ENCODE peak calls at places on chromosomes 13 and 19, in four cellular contexts. B is astrocyte of the spinal cord; X is activated CD8-positive, alpha-beta memory T cell treated with anti-CD3 and anti-CD28 coated beads for 48 hours; U is left ventricle myocardium superior. J is an unnamed sample.

GRCh38 chr13:98942485-98942884 is 35.4 kb downstream of the DOCK9 start:
- DNase-seq in B (no peak), X (no peak), U (no peak), J (no peak)

GRCh38 chr19:43124360-43124759 is 41.9 kb upstream of the PSG2 start:
- DNase-seq in B (no peak), X (no peak), U (no peak), J (no peak)

GRCh38 chr13:24176351-24177101 is 16.0 kb downstream of the SPATA13 start:
- DNase-seq in B (no peak), X (no peak), U (no peak), J (no peak)

GRCh38 chr19:46015080-46015960 is 7.5 kb downstream of the PGLYRP1 start:
- DNase-seq in B (peak; percentile 8), X (no peak), U (peak; percentile 68), J (no peak)

GRCh38 chr19:46211201-46211881 is 18.2 kb upstream of the IGFL1 start:
- DNase-seq in B (no peak), X (no peak), U (no peak), J (peak; percentile 63)

GRCh38 chr19:18418725-18419194 is 438 bp upstream of the SSBP4 start:
- DNase-seq in B (no peak), X (no peak), U (peak; percentile 73), J (no peak)

GRCh38 chr13:30081331-30081730 is 226.0 kb downstream of the KATNAL1 start:
- DNase-seq in B (no peak), X (no peak), U (no peak), J (no peak)

GRCh38 chr13:38216181-38216580 is 133.5 kb upstream of the UFM1 start:
- DNase-seq in B (no peak), X (no peak), U (no peak), J (no peak)

GRCh38 chr19:57611113-57611512 is 2.9 kb upstream of the ZNF134 start:
- DNase-seq in B (no peak), X (no peak), U (no peak), J (no peak)

GRCh38 chr13:113547248-113547971 is 37.1 kb upstream of the TFDP1 start:
- DNase-seq in B (peak; percentile 68), X (no peak), U (no peak), J (no peak)

GRCh38 chr13:46334008-46334407 is 53.0 kb downstream of the RUBCNL start:
- DNase-seq in B (no peak), X (no peak), U (no peak), J (no peak)

GRCh38 chr19:29662604-29663404 is 2.5 kb upstream of the PLEKHF1 start:
- DNase-seq in B (peak; percentile 87), X (no peak), U (peak; percentile 75), J (no peak)

GRCh38 chr13:39524795-39525194 is 78.2 kb downstream of the LHFPL6 start:
- DNase-seq in B (no peak), X (no peak), U (no peak), J (no peak)

GRCh38 chr19:49136771-49137171 is 17.4 kb downstream of the PPFIA3 start:
- DNase-seq in B (no peak), X (no peak), U (peak; percentile 89), J (no peak)

GRCh38 chr13:82606008-82606407 is 1276.3 kb downstream of the SLITRK1 start:
- DNase-seq in B (no peak), X (no peak), U (no peak), J (no peak)

GRCh38 chr19:48123907-48124675 is 13.5 kb upstream of the PLA2G4C start:
- DNase-seq in B (peak; percentile 81), X (peak; percentile 31), U (no peak), J (peak; percentile 87)

GRCh38 chr19:37907735-37908066 is 693 bp downstream of the SIPA1L3 start:
- DNase-seq in B (no peak), X (no peak), U (no peak), J (no peak)

GRCh38 chr19:13102666-13103584 is at the start of gene LYL1:
- DNase-seq in B (no peak), X (no peak), U (peak; percentile 93), J (peak; percentile 88)

GRCh38 chr13:73608731-73609485 is 525.3 kb downstream of the KLF12 start:
- DNase-seq in B (no peak), X (no peak), U (no peak), J (no peak)

GRCh38 chr13:76980075-76980718 is 11.7 kb upstream of the CLN5 start:
- DNase-seq in B (peak; percentile 46), X (peak; percentile 60), U (peak; percentile 91), J (no peak)

GRCh38 chr19:11405846-11406643 is 13.1 kb downstream of the RGL3 start:
- DNase-seq in B (no peak), X (no peak), U (peak; percentile 55), J (no peak)

GRCh38 chr13:79434578-79434977 is 28.5 kb upstream of the RBM26 start:
- DNase-seq in B (peak; percentile 19), X (no peak), U (no peak), J (no peak)

GRCh38 chr13:34230271-34230670 is 412.3 kb downstream of the RFC3 start:
- DNase-seq in B (no peak), X (no peak), U (no peak), J (no peak)

GRCh38 chr19:35757231-35757748 is 461 bp upstream of the HSPB6 start:
- DNase-seq in B (peak; percentile 98), X (peak; percentile 26), U (peak; percentile 93), J (no peak)

GRCh38 chr19:5154799-5155426 is 185.7 kb downstream of the PTPRS start:
- DNase-seq in B (no peak), X (no peak), U (no peak), J (no peak)

GRCh38 chr13:101917475-101917810 is 465.0 kb downstream of the ITGBL1 start:
- DNase-seq in B (no peak), X (no peak), U (no peak), J (no peak)

GRCh38 chr13:101325423-101325822 is 90.9 kb downstream of the NALCN start:
- DNase-seq in B (no peak), X (no peak), U (no peak), J (no peak)

GRCh38 chr13:83752141-83752540 is 130.1 kb downstream of the SLITRK1 start:
- DNase-seq in B (peak; percentile 39), X (no peak), U (no peak), J (no peak)

GRCh38 chr13:67880916-67881315 is 650.8 kb upstream of the PCDH9 start:
- DNase-seq in B (peak; percentile 8), X (no peak), U (no peak), J (no peak)

GRCh38 chr19:16127776-16128371 is 15.6 kb upstream of the HSH2D start:
- DNase-seq in B (no peak), X (no peak), U (no peak), J (no peak)

GRCh38 chr19:18389736-18390074 is 3.7 kb downstream of the GDF15 start:
- DNase-seq in B (no peak), X (no peak), U (no peak), J (no peak)

GRCh38 chr13:41465215-41465907 is 8.0 kb downstream of the RGCC start:
- DNase-seq in B (peak; percentile 83), X (peak; percentile 70), U (peak; percentile 63), J (peak; percentile 83)

GRCh38 chr13:98483636-98484288 is 93.1 kb downstream of the STK24 start:
- DNase-seq in B (no peak), X (no peak), U (no peak), J (no peak)